ENCODE peak calls at places on chromosomes 2 and 18, in five cellular contexts. L is endodermal cell, G is cardiac fibroblast, U is HFFc6, O is OCI-LY7. R is an unnamed sample.

GRCh38 chr2:226791056-226791486 is 8.5 kb downstream of the IRS1 start:
- DNase-seq in U (peak), G (peak), L (peak), O (peak), R (no peak)

GRCh38 chr2:73823916-73824523 is 4.7 kb upstream of the STAMBP start:
- DNase-seq in G (peak), U (peak), L (no peak), O (peak), R (no peak)

GRCh38 chr2:112690853-112691390 is 29.9 kb upstream of the NT5DC4 start:
- DNase-seq in G (peak), O (peak), L (peak), U (peak), R (no peak)

GRCh38 chr18:332007-332406 is 64.2 kb upstream of the THOC1 start:
- DNase-seq in G (no peak), O (no peak), L (no peak), U (no peak), R (no peak)

GRCh38 chr18:32956591-32957310 is 183.9 kb upstream of the KLHL14 start:
- DNase-seq in G (peak), U (no peak), O (peak), L (no peak), R (no peak)

GRCh38 chr2:111954602-111955332 is 56.4 kb downstream of the MERTK start:
- DNase-seq in L (no peak), O (no peak), U (no peak), G (no peak), R (no peak)

GRCh38 chr2:217834057-217834620 is 168.7 kb downstream of the TNS1 start:
- DNase-seq in L (no peak), G (no peak), O (no peak), U (no peak), R (no peak)

GRCh38 chr2:120221616-120222015 is 1.6 kb downstream of the TMEM185B start:
- DNase-seq in O (no peak), L (peak), U (no peak), G (no peak), R (no peak)

GRCh38 chr2:119760876-119761275 is 1.2 kb downstream of the PTPN4 start:
- DNase-seq in L (no peak), U (peak), G (peak), O (peak), R (no peak)

GRCh38 chr2:1707771-1708351 is 36.5 kb downstream of the PXDN start:
- DNase-seq in G (peak), L (peak), O (no peak), U (peak), R (peak)

GRCh38 chr18:58163004-58163590 is 119.1 kb downstream of the NEDD4L start:
- DNase-seq in G (no peak), L (no peak), U (no peak), O (no peak), R (no peak)

GRCh38 chr2:147538088-147538487 is 306.7 kb upstream of the ACVR2A start:
- DNase-seq in O (no peak), L (no peak), U (no peak), G (peak), R (no peak)

GRCh38 chr2:236548179-236548918 is 21.3 kb upstream of the ACKR3 start:
- DNase-seq in L (peak), U (no peak), G (peak), O (no peak), R (no peak)

GRCh38 chr2:100878000-100878786 is 58.3 kb downstream of the NPAS2 start:
- DNase-seq in O (no peak), G (peak), U (no peak), L (peak), R (no peak)

GRCh38 chr2:224145751-224146355 is 106.8 kb upstream of the SERPINE2 start:
- DNase-seq in L (no peak), U (peak), O (no peak), G (peak), R (no peak)

GRCh38 chr2:108139521-108139920 is 100.2 kb upstream of the SULT1C3 start:
- DNase-seq in L (no peak), G (peak), O (peak), U (no peak), R (no peak)

GRCh38 chr2:220188031-220188430 is 560.6 kb downstream of the SLC4A3 start:
- DNase-seq in O (no peak), L (no peak), U (peak), G (peak), R (no peak)

GRCh38 chr2:196170202-196170680 is 1.1 kb downstream of the STK17B start:
- DNase-seq in O (peak), U (no peak), L (no peak), G (peak), R (no peak)

GRCh38 chr2:13745324-13745723 is 887.2 kb upstream of the LRATD1 start:
- DNase-seq in U (no peak), O (no peak), L (peak), G (no peak), R (no peak)
- TF ChIP-seq CTCF in U (no peak), O (no peak), L (peak), G (no peak), R (no peak)

DNA sequence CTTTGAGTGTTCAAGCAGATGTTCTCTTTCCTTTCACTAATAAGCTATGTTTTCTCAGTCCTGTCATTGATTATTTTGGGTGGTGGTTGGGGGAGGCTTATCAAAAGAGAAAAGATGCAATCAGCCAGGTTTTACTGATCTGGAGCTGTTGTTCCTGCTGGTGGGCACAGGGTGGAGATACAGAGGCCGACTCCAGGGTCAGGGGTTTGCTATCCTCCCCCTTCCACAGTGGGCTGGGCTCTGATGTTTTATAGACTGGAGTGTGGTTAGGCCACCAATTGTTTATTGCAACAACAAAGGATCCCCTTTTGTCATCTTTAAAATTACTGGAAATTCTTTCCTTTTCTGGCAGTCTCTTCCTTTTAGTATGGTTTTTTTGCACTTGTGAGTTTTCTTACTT is 120.5 kb downstream of the TANC1 start:
- DNase-seq in U (no peak), O (no peak), G (no peak), L (peak), R (no peak)
- TF ChIP-seq CTCF in U (peak), O (no peak), G (no peak), L (peak), R (no peak)

GRCh38 chr2:212264227-212264626 is 274.4 kb downstream of the ERBB4 start:
- DNase-seq in L (no peak), G (no peak), U (no peak), O (no peak), R (no peak)

GRCh38 chr2:212271583-212271982 is 267.0 kb downstream of the ERBB4 start:
- DNase-seq in L (no peak), U (no peak), G (no peak), O (no peak), R (no peak)

GRCh38 chr2:212266310-212266709 is 272.3 kb downstream of the ERBB4 start:
- DNase-seq in O (no peak), U (no peak), L (no peak), G (no peak), R (no peak)

GRCh38 chr2:212265777-212266176 is 272.8 kb downstream of the ERBB4 start:
- DNase-seq in L (no peak), O (no peak), U (no peak), G (no peak), R (no peak)
- TF ChIP-seq CTCF in L (no peak), O (no peak), U (no peak), G (no peak), R (no peak)

GRCh38 chr18:74604366-74604765 is 6.7 kb downstream of the ZNF407 start:
- DNase-seq in O (no peak), U (no peak), L (no peak), G (no peak), R (no peak)

GRCh38 chr18:74595425-74595824 is 2.2 kb upstream of the ZNF407 start:
- DNase-seq in U (no peak), G (no peak), O (no peak), L (no peak), R (no peak)

GRCh38 chr18:74597662-74598349 is at the start of gene ZNF407:
- DNase-seq in O (peak), U (peak), G (peak), L (peak), R (peak)

GRCh38 chr18:74596959-74597661 is 560 bp upstream of the ZNF407 start:
- DNase-seq in O (peak), L (peak), U (no peak), G (peak), R (peak)

GRCh38 chr18:74598350-74599001 is 806 bp downstream of the ZNF407 start:
- DNase-seq in U (peak), L (peak), O (peak), G (peak), R (no peak)
- TF ChIP-seq CTCF in U (peak), L (peak), O (no peak), G (peak), R (peak)